ENCODE peak calls at places on chromosomes 3 and 15, in six cellular contexts. One of them, this sample, is unnamed.

GRCh38 chr3:100103558-100104441 is 10.5 kb downstream of the FILIP1L start:
- DNase-seq in keratinocyte: no peak
- DNase-seq in astrocyte: peak; percentile 87
- DNase-seq in HEK293T: no peak
- DNase-seq in stimulated activated CD8-positive, alpha-beta memory T cell treated with anti-CD3 and anti-CD28 coated beads, Interleukin-4, amount 100 ng/mL, for 4 hours: no peak
- DNase-seq in progenitor cell of endocrine pancreas: no peak
- DNase-seq in this sample: no peak

GRCh38 chr3:60490992-60491391 is 760.3 kb downstream of the FHIT start:
- DNase-seq in keratinocyte: no peak
- DNase-seq in astrocyte: no peak
- DNase-seq in HEK293T: no peak
- DNase-seq in stimulated activated CD8-positive, alpha-beta memory T cell treated with anti-CD3 and anti-CD28 coated beads, Interleukin-4, amount 100 ng/mL, for 4 hours: no peak
- DNase-seq in progenitor cell of endocrine pancreas: no peak
- DNase-seq in this sample: no peak

GRCh38 chr3:113685956-113686721 is 10.3 kb downstream of the USF3 start:
- DNase-seq in keratinocyte: no peak
- DNase-seq in astrocyte: peak; percentile 16
- DNase-seq in HEK293T: no peak
- DNase-seq in stimulated activated CD8-positive, alpha-beta memory T cell treated with anti-CD3 and anti-CD28 coated beads, Interleukin-4, amount 100 ng/mL, for 4 hours: no peak
- DNase-seq in progenitor cell of endocrine pancreas: no peak
- DNase-seq in this sample: no peak

GRCh38 chr3:191440532-191440931 is 20.4 kb upstream of the PYDC2 start:
- DNase-seq in keratinocyte: no peak
- DNase-seq in astrocyte: no peak
- DNase-seq in HEK293T: no peak
- DNase-seq in stimulated activated CD8-positive, alpha-beta memory T cell treated with anti-CD3 and anti-CD28 coated beads, Interleukin-4, amount 100 ng/mL, for 4 hours: no peak
- DNase-seq in progenitor cell of endocrine pancreas: no peak
- DNase-seq in this sample: no peak

GRCh38 chr3:129686941-129687340 is 80.5 kb upstream of the PLXND1 start:
- DNase-seq in keratinocyte: no peak
- DNase-seq in astrocyte: peak; percentile 7
- DNase-seq in HEK293T: no peak
- DNase-seq in stimulated activated CD8-positive, alpha-beta memory T cell treated with anti-CD3 and anti-CD28 coated beads, Interleukin-4, amount 100 ng/mL, for 4 hours: no peak
- DNase-seq in progenitor cell of endocrine pancreas: no peak
- DNase-seq in this sample: no peak

GRCh38 chr3:156187146-156187769 is 66.9 kb downstream of the KCNAB1 start:
- DNase-seq in keratinocyte: no peak
- DNase-seq in astrocyte: peak; percentile 92
- DNase-seq in HEK293T: no peak
- DNase-seq in stimulated activated CD8-positive, alpha-beta memory T cell treated with anti-CD3 and anti-CD28 coated beads, Interleukin-4, amount 100 ng/mL, for 4 hours: no peak
- DNase-seq in progenitor cell of endocrine pancreas: no peak
- DNase-seq in this sample: no peak

GRCh38 chr3:176961916-176962315 is 235.4 kb downstream of the TBL1XR1 start:
- DNase-seq in keratinocyte: no peak
- DNase-seq in astrocyte: peak; percentile 36
- DNase-seq in HEK293T: no peak
- DNase-seq in stimulated activated CD8-positive, alpha-beta memory T cell treated with anti-CD3 and anti-CD28 coated beads, Interleukin-4, amount 100 ng/mL, for 4 hours: no peak
- DNase-seq in progenitor cell of endocrine pancreas: no peak
- DNase-seq in this sample: no peak

GRCh38 chr3:65894679-65895078 is 144.0 kb downstream of the MAGI1 start:
- DNase-seq in keratinocyte: peak; percentile 17
- DNase-seq in astrocyte: no peak
- DNase-seq in HEK293T: no peak
- DNase-seq in stimulated activated CD8-positive, alpha-beta memory T cell treated with anti-CD3 and anti-CD28 coated beads, Interleukin-4, amount 100 ng/mL, for 4 hours: no peak
- DNase-seq in progenitor cell of endocrine pancreas: no peak
- DNase-seq in this sample: no peak

GRCh38 chr3:149955449-149955848 is 15.2 kb downstream of the PFN2 start:
- DNase-seq in keratinocyte: no peak
- DNase-seq in astrocyte: no peak
- DNase-seq in HEK293T: no peak
- DNase-seq in stimulated activated CD8-positive, alpha-beta memory T cell treated with anti-CD3 and anti-CD28 coated beads, Interleukin-4, amount 100 ng/mL, for 4 hours: no peak
- DNase-seq in progenitor cell of endocrine pancreas: no peak
- DNase-seq in this sample: no peak

GRCh38 chr15:66679043-66679656 is 22.9 kb upstream of the SMAD6 start:
- DNase-seq in keratinocyte: no peak
- DNase-seq in astrocyte: no peak
- DNase-seq in HEK293T: no peak
- DNase-seq in stimulated activated CD8-positive, alpha-beta memory T cell treated with anti-CD3 and anti-CD28 coated beads, Interleukin-4, amount 100 ng/mL, for 4 hours: no peak
- DNase-seq in progenitor cell of endocrine pancreas: no peak
- DNase-seq in this sample: no peak

GRCh38 chr3:143974877-143975238 is 3.2 kb downstream of the DIPK2A start:
- DNase-seq in keratinocyte: no peak
- DNase-seq in astrocyte: no peak
- DNase-seq in HEK293T: no peak
- DNase-seq in stimulated activated CD8-positive, alpha-beta memory T cell treated with anti-CD3 and anti-CD28 coated beads, Interleukin-4, amount 100 ng/mL, for 4 hours: no peak
- DNase-seq in progenitor cell of endocrine pancreas: no peak
- DNase-seq in this sample: no peak

GRCh38 chr3:132421832-132422231 is 4.5 kb downstream of the DNAJC13 start:
- DNase-seq in keratinocyte: no peak
- DNase-seq in astrocyte: peak; percentile 61
- DNase-seq in HEK293T: no peak
- DNase-seq in stimulated activated CD8-positive, alpha-beta memory T cell treated with anti-CD3 and anti-CD28 coated beads, Interleukin-4, amount 100 ng/mL, for 4 hours: no peak
- DNase-seq in progenitor cell of endocrine pancreas: no peak
- DNase-seq in this sample: no peak

GRCh38 chr15:74242296-74242929 is 6.3 kb downstream of the CCDC33 start:
- DNase-seq in keratinocyte: no peak
- DNase-seq in astrocyte: peak; percentile 31
- DNase-seq in HEK293T: no peak
- DNase-seq in stimulated activated CD8-positive, alpha-beta memory T cell treated with anti-CD3 and anti-CD28 coated beads, Interleukin-4, amount 100 ng/mL, for 4 hours: no peak
- DNase-seq in progenitor cell of endocrine pancreas: no peak
- DNase-seq in this sample: no peak

GRCh38 chr15:78365931-78366330 is 25.8 kb downstream of the CRABP1 start:
- DNase-seq in keratinocyte: no peak
- DNase-seq in astrocyte: peak; percentile 12
- DNase-seq in HEK293T: no peak
- DNase-seq in stimulated activated CD8-positive, alpha-beta memory T cell treated with anti-CD3 and anti-CD28 coated beads, Interleukin-4, amount 100 ng/mL, for 4 hours: no peak
- DNase-seq in progenitor cell of endocrine pancreas: no peak
- DNase-seq in this sample: no peak

GRCh38 chr3:6455031-6455430 is 405.9 kb upstream of the GRM7 start:
- DNase-seq in keratinocyte: no peak
- DNase-seq in astrocyte: no peak
- DNase-seq in HEK293T: no peak
- DNase-seq in stimulated activated CD8-positive, alpha-beta memory T cell treated with anti-CD3 and anti-CD28 coated beads, Interleukin-4, amount 100 ng/mL, for 4 hours: no peak
- DNase-seq in progenitor cell of endocrine pancreas: no peak
- DNase-seq in this sample: no peak

GRCh38 chr3:106176734-106177133 is 307.9 kb upstream of the CBLB start:
- DNase-seq in keratinocyte: no peak
- DNase-seq in astrocyte: peak; percentile 23
- DNase-seq in HEK293T: no peak
- DNase-seq in stimulated activated CD8-positive, alpha-beta memory T cell treated with anti-CD3 and anti-CD28 coated beads, Interleukin-4, amount 100 ng/mL, for 4 hours: peak; percentile 26
- DNase-seq in progenitor cell of endocrine pancreas: no peak
- DNase-seq in this sample: no peak

GRCh38 chr3:151439652-151440125 is 21.2 kb downstream of the IGSF10 start:
- DNase-seq in keratinocyte: no peak
- DNase-seq in astrocyte: peak; percentile 40
- DNase-seq in HEK293T: peak; percentile 54
- DNase-seq in stimulated activated CD8-positive, alpha-beta memory T cell treated with anti-CD3 and anti-CD28 coated beads, Interleukin-4, amount 100 ng/mL, for 4 hours: no peak
- DNase-seq in progenitor cell of endocrine pancreas: no peak
- DNase-seq in this sample: peak; percentile 25

GRCh38 chr3:61650276-61650675 is 88.9 kb downstream of the PTPRG start:
- DNase-seq in keratinocyte: no peak
- DNase-seq in astrocyte: peak; percentile 93
- DNase-seq in HEK293T: no peak
- DNase-seq in stimulated activated CD8-positive, alpha-beta memory T cell treated with anti-CD3 and anti-CD28 coated beads, Interleukin-4, amount 100 ng/mL, for 4 hours: no peak
- DNase-seq in progenitor cell of endocrine pancreas: no peak
- DNase-seq in this sample: no peak

GRCh38 chr3:154122912-154123559 is 1.8 kb downstream of the ARHGEF26 start:
- DNase-seq in keratinocyte: no peak
- DNase-seq in astrocyte: peak; percentile 23
- DNase-seq in HEK293T: peak; percentile 25
- DNase-seq in stimulated activated CD8-positive, alpha-beta memory T cell treated with anti-CD3 and anti-CD28 coated beads, Interleukin-4, amount 100 ng/mL, for 4 hours: no peak
- DNase-seq in progenitor cell of endocrine pancreas: no peak
- DNase-seq in this sample: no peak

GRCh38 chr3:161560006-161560637 is 63.5 kb downstream of the OTOL1 start:
- DNase-seq in keratinocyte: no peak
- DNase-seq in astrocyte: peak; percentile 18
- DNase-seq in HEK293T: peak; percentile 52
- DNase-seq in stimulated activated CD8-positive, alpha-beta memory T cell treated with anti-CD3 and anti-CD28 coated beads, Interleukin-4, amount 100 ng/mL, for 4 hours: no peak
- DNase-seq in progenitor cell of endocrine pancreas: peak; percentile 41
- DNase-seq in this sample: no peak